ENCODE peak calls at places on chromosomes 11 and 22, in seven cellular contexts. J is HCT116, B is suprapubic skin, P is K562, Z is GM12891, W is H1, N is spleen. T is an unnamed sample.

GRCh38 chr11:2447253-2447950 is 2.6 kb downstream of the KCNQ1 start:
- DNase-seq in J (no peak), B (no peak), P (no peak), Z (no peak), W (no peak), N (peak), T (no peak)

GRCh38 chr11:123671534-123671933 is 17.1 kb upstream of the SCN3B start:
- DNase-seq in J (no peak), B (no peak), P (no peak), Z (no peak), W (no peak), N (no peak), T (no peak)

GRCh38 chr11:76621866-76622265 is 48.7 kb downstream of the LRRC32 start:
- DNase-seq in J (no peak), B (peak), P (no peak), Z (no peak), W (no peak), N (peak), T (no peak)

GRCh38 chr11:75650167-75650723 is 18.6 kb downstream of the MAP6 start:
- DNase-seq in J (no peak), B (no peak), P (no peak), Z (no peak), W (no peak), N (no peak), T (no peak)

GRCh38 chr22:42074846-42075245 is 798 bp downstream of the PHETA2 start:
- DNase-seq in J (no peak), B (peak), P (no peak), Z (no peak), W (no peak), N (peak), T (no peak)

GRCh38 chr22:41951898-41952474 is at the start of gene SMIM45:
- DNase-seq in J (no peak), B (no peak), P (no peak), Z (no peak), W (peak), N (peak), T (no peak)

GRCh38 chr11:125337836-125338235 is 158.2 kb downstream of the FEZ1 start:
- DNase-seq in J (no peak), B (no peak), P (no peak), Z (no peak), W (no peak), N (peak), T (no peak)

GRCh38 chr22:19984201-19984753 is 32.3 kb downstream of the ARVCF start:
- DNase-seq in J (peak), B (no peak), P (no peak), Z (no peak), W (no peak), N (peak), T (no peak)

GRCh38 chr22:40050258-40050657 is 55.5 kb downstream of the FAM83F start:
- DNase-seq in J (no peak), B (no peak), P (no peak), Z (peak), W (no peak), N (no peak), T (peak)

GRCh38 chr11:87425943-87426342 is 388.2 kb downstream of the TMEM135 start:
- DNase-seq in J (no peak), B (no peak), P (no peak), Z (no peak), W (no peak), N (no peak), T (no peak)

GRCh38 chr22:49298834-49299750 is 528.6 kb downstream of the BRD1 start:
- DNase-seq in J (no peak), B (peak), P (no peak), Z (no peak), W (peak), N (peak), T (no peak)

GRCh38 chr11:36565033-36565610 is 2.7 kb upstream of the RAG1 start:
- DNase-seq in J (no peak), B (no peak), P (no peak), Z (no peak), W (no peak), N (no peak), T (no peak)

GRCh38 chr11:60964801-60965200 is 6.7 kb upstream of the CD6 start:
- DNase-seq in J (no peak), B (no peak), P (no peak), Z (no peak), W (no peak), N (no peak), T (no peak)

GRCh38 chr11:69892237-69892985 is 73.2 kb upstream of the FGF3 start:
- DNase-seq in J (no peak), B (no peak), P (peak), Z (no peak), W (peak), N (peak), T (no peak)

GRCh38 chr11:101915811-101916291 is 471 bp downstream of the ANGPTL5 start:
- DNase-seq in J (no peak), B (no peak), P (no peak), Z (no peak), W (no peak), N (no peak), T (no peak)

GRCh38 chr11:10293423-10294288 is at the start of gene SBF2:
- DNase-seq in J (no peak), B (peak), P (peak), Z (no peak), W (peak), N (peak), T (peak)

GRCh38 chr11:76237914-76238313 is 31.6 kb upstream of the WNT11 start:
- DNase-seq in J (peak), B (no peak), P (peak), Z (no peak), W (no peak), N (no peak), T (no peak)

GRCh38 chr22:38732251-38732815 is 23.5 kb downstream of the SUN2 start:
- DNase-seq in J (no peak), B (no peak), P (no peak), Z (no peak), W (no peak), N (peak), T (no peak)

GRCh38 chr11:125514336-125515101 is 18.5 kb upstream of the FEZ1 start:
- DNase-seq in J (no peak), B (no peak), P (no peak), Z (no peak), W (no peak), N (no peak), T (no peak)

GRCh38 chr22:45216133-45217003 is 24.3 kb downstream of the KIAA0930 start:
- DNase-seq in J (no peak), B (no peak), P (no peak), Z (no peak), W (no peak), N (peak), T (no peak)

GRCh38 chr22:26210390-26210789 is 41.1 kb downstream of the SEZ6L start:
- DNase-seq in J (no peak), B (peak), P (no peak), Z (no peak), W (no peak), N (no peak), T (no peak)

GRCh38 chr22:17922925-17923898 is 101.1 kb downstream of the MICAL3 start:
- DNase-seq in J (no peak), B (no peak), P (no peak), Z (no peak), W (no peak), N (no peak), T (no peak)

GRCh38 chr22:21775061-21775460 is 39.5 kb upstream of the YPEL1 start:
- DNase-seq in J (no peak), B (no peak), P (no peak), Z (no peak), W (no peak), N (no peak), T (no peak)

GRCh38 chr11:2767071-2767470 is 67.3 kb upstream of the KCNQ1OT1 start:
- DNase-seq in J (no peak), B (peak), P (no peak), Z (no peak), W (no peak), N (peak), T (no peak)

GRCh38 chr11:114262681-114263509 is 33.3 kb upstream of the NNMT start:
- DNase-seq in J (peak), B (no peak), P (peak), Z (no peak), W (no peak), N (no peak), T (no peak)

GRCh38 chr22:48843640-48844039 is 984.0 kb downstream of the BRD1 start:
- DNase-seq in J (no peak), B (no peak), P (no peak), Z (no peak), W (peak), N (peak), T (no peak)

GRCh38 chr11:67983916-67984315 is 20.0 kb downstream of the UNC93B1 start:
- DNase-seq in J (no peak), B (peak), P (no peak), Z (no peak), W (no peak), N (no peak), T (no peak)

GRCh38 chr11:95592455-95592854 is 197.1 kb downstream of the FAM76B start:
- DNase-seq in J (no peak), B (no peak), P (no peak), Z (no peak), W (peak), N (no peak), T (no peak)

GRCh38 chr11:60769811-60770210 is 13.1 kb downstream of the MS4A15 start:
- DNase-seq in J (no peak), B (no peak), P (no peak), Z (no peak), W (no peak), N (peak), T (no peak)

GRCh38 chr11:26947904-26948639 is 45.8 kb upstream of the FIBIN start:
- DNase-seq in J (no peak), B (no peak), P (no peak), Z (no peak), W (no peak), N (no peak), T (no peak)

GRCh38 chr11:33682446-33682845 is 18.2 kb downstream of the C11orf91 start:
- DNase-seq in J (no peak), B (no peak), P (no peak), Z (no peak), W (no peak), N (no peak), T (no peak)

GRCh38 chr11:94762208-94762607 is 5.9 kb upstream of the AMOTL1 start:
- DNase-seq in J (peak), B (no peak), P (no peak), Z (no peak), W (no peak), N (no peak), T (no peak)

GRCh38 chr11:3030289-3031070 is 26.7 kb downstream of the CARS1 start:
- DNase-seq in J (no peak), B (no peak), P (no peak), Z (no peak), W (no peak), N (no peak), T (no peak)

GRCh38 chr11:44661311-44661717 is 65.4 kb upstream of the TSPAN18 start:
- DNase-seq in J (no peak), B (no peak), P (no peak), Z (no peak), W (no peak), N (peak), T (no peak)

GRCh38 chr11:10392680-10393079 is 62.4 kb upstream of the AMPD3 start:
- DNase-seq in J (no peak), B (no peak), P (no peak), Z (no peak), W (no peak), N (no peak), T (no peak)

GRCh38 chr11:11581493-11581880 is 40.3 kb downstream of the GALNT18 start:
- DNase-seq in J (no peak), B (no peak), P (no peak), Z (no peak), W (peak), N (no peak), T (no peak)

GRCh38 chr22:44587004-44587793 is 89.2 kb upstream of the RTL6 start:
- DNase-seq in J (no peak), B (no peak), P (no peak), Z (no peak), W (no peak), N (peak), T (no peak)

GRCh38 chr22:20109411-20110358 is 6.2 kb upstream of the RANBP1 start:
- DNase-seq in J (no peak), B (no peak), P (no peak), Z (no peak), W (no peak), N (peak), T (no peak)

GRCh38 chr11:567629-568258 is 7.0 kb downstream of the RASSF7 start:
- DNase-seq in J (no peak), B (peak), P (no peak), Z (no peak), W (no peak), N (peak), T (no peak)

GRCh38 chr11:563812-564578 is 3.2 kb downstream of the RASSF7 start:
- DNase-seq in J (no peak), B (peak), P (no peak), Z (no peak), W (no peak), N (peak), T (no peak)

GRCh38 chr11:567036-567628 is 6.4 kb downstream of the RASSF7 start:
- DNase-seq in J (no peak), B (peak), P (no peak), Z (no peak), W (no peak), N (peak), T (no peak)

GRCh38 chr11:568306-569259 is 7.7 kb upstream of the PHRF1 start:
- DNase-seq in J (peak), B (peak), P (peak), Z (peak), W (peak), N (peak), T (peak)

DNA sequence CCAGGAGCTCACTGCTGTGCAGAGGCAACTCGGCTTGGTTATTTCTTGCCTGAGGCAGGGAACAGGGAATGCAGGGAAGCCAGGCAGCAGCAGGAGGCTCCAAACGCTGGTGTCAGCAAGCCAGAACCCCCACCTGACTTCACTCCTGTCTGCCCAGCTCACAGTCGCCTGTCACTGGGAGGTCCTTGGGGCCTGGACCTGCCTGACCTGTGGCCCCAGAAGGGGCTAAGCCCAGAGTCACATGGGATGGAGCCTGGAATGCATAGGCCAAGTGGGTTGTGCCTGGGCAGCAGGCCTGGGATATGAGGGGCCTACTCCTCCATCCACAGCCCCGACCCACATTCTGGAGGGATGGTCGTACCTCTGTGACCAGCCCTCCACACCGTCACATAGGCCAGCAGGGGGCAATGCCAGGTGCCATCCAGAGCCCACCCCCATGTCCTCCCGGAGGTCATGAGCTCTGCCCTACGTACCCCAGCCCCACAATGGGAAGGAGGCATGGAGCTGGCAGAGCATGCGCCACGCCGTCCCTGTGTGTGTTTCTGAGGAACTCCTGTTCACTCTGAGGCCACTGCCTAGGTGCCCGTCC is 5.2 kb downstream of the RASSF7 start:
- DNase-seq in J (no peak), B (no peak), P (no peak), Z (no peak), W (no peak), N (peak), T (no peak)
- TF ChIP-seq POLR2A in J (no peak), B (no peak), P (no peak), Z (no peak), W (no peak), N (no peak), T (no peak)

DNA sequence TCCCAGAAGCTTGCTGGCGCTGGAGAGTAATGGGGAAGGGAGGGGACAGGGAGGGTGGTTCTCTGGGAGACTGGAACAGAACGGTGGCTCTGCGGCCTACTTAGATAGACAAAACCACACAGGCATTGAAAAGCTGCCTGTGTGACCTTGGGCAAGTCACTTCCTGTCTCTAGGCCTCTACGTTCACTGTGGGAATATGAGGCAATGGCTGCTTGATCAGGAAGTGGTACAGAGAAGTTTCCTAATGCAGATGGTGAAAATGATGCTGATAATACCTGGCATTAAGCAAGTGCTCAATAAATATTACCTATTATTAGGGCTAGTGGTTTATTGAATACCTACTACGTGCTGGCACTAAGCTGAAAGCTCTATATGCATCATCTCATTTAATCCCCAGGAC is 15.7 kb downstream of the ZMAT5 start:
- DNase-seq in J (no peak), B (no peak), P (no peak), Z (no peak), W (no peak), N (no peak), T (no peak)
- TF ChIP-seq POLR2AphosphoS5 in J (no peak), B (no peak), P (no peak), Z (no peak), W (no peak), N (no peak), T (no peak)

DNA sequence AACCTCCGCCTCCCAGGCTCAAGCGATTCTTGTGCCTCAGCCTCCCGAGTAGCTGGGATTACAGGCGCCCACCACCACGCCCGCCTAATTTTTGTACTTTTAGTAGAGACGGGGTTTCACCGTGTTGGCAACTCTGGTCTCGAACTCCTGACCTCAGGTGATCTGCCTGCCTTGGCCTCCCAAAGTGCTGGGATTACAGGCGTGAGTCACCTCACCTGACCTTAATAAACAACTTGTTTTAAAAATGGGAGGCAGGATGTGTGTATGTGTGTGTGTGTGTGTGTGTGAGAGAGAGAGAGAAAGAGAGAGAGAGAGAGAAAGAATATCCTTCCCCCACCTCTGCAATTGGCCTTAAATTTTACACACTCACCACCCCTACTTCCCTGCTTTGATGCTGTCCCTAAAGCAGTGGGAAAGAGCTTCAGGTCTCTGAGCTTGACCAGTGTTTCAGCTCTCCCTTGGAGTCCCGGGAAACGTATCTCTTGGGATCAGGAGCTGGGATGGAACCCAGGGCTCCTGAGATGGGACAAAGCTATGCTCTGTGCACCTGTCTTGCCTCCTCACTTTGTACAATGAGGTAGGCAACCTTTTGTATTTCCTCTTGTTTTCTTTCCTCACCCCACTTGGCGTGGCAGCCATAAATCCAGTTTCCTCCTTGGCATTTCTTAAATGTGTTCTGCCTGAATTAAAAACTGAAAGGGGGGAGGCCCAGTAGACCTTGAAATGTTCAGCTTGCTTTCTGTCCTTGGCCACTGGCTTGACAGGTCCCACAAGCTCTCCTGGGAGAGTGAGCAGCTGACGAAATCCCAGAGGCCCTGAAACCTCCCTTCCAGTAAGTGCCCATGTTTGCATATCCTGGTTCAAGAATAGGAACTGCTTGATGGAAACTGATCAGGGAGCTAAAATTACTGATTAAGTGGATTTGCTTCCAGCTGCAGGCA is 17.8 kb upstream of the XBP1 start:
- DNase-seq in J (no peak), B (no peak), P (no peak), Z (no peak), W (no peak), N (peak), T (no peak)
- TF ChIP-seq POLR2A in J (no peak), B (no peak), P (no peak), Z (no peak), W (no peak), N (no peak), T (no peak)

DNA sequence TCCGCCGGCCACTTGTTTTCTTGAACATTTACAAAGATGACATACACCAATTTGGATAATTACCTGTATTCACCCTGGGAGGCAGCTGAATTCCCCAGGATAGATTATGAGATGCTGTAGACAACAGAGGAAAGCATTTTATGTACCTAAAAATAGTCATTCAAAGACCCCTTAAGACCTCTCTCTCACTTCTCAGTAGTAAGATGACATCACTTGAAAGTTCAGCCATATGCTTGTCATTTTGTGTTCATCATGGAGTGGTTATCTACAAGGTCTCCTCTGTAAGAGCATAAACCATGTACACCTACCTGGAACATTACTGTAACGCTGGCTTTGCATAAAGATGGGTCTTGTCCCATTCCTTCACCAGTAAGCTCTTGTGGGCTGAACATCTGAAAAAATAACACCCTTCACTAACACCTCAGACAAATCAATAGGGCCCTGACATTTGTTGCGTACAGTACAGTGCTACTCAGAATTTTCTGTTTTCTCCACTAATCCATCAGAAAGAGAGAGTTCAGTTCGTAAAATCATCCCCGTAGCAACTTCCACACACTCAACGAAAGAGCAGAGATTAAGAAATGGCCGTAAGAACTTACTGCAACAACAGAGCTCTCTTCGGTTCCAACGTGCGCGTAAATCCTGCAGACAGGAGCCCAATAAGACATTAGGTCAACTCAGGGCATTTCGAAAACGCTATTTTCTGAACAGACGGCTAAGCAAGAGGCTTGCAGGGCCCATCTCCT is 15.6 kb upstream of the WDR74 start:
- DNase-seq in J (no peak), B (no peak), P (peak), Z (no peak), W (no peak), N (no peak), T (no peak)
- TF ChIP-seq POLR2AphosphoS5 in J (peak), B (no peak), P (no peak), Z (peak), W (peak), N (no peak), T (no peak)